ENCODE peak calls at places on chromosomes 3 and 15, in six cellular contexts. One of them, this sample, is unnamed. For H3K4me1, the result is how much of the 10 kb centered on the place peaks cover.

GRCh38 chr3:50268703-50269451 is at the start of gene SEMA3B:
- DNase-seq in hepatocyte: peak
- DNase-seq in endothelial cell of umbilical vein: no peak
- DNase-seq in A549: peak
- DNase-seq in neural progenitor cell: no peak
- DNase-seq in CD8-positive, alpha-beta T cell: no peak
- DNase-seq in this sample: peak

GRCh38 chr3:109923431-109923830 is 586.1 kb upstream of the DPPA4 start:
- DNase-seq in endothelial cell of umbilical vein: no peak
- DNase-seq in CD8-positive, alpha-beta T cell: no peak
- DNase-seq in neural progenitor cell: no peak
- DNase-seq in hepatocyte: no peak
- DNase-seq in A549: no peak
- DNase-seq in this sample: no peak

GRCh38 chr3:31575448-31575847 is 42.7 kb downstream of the STT3B start:
- DNase-seq in endothelial cell of umbilical vein: no peak
- DNase-seq in hepatocyte: no peak
- DNase-seq in CD8-positive, alpha-beta T cell: no peak
- DNase-seq in A549: no peak
- DNase-seq in neural progenitor cell: peak
- DNase-seq in this sample: no peak

GRCh38 chr3:179263134-179263533 is 12.2 kb upstream of the KCNMB3 start:
- DNase-seq in A549: no peak
- DNase-seq in endothelial cell of umbilical vein: no peak
- DNase-seq in hepatocyte: no peak
- DNase-seq in neural progenitor cell: no peak
- DNase-seq in CD8-positive, alpha-beta T cell: no peak
- DNase-seq in this sample: no peak

GRCh38 chr3:125150525-125151436 is 61.8 kb downstream of the SLC12A8 start:
- DNase-seq in hepatocyte: peak
- DNase-seq in neural progenitor cell: peak
- DNase-seq in A549: peak
- DNase-seq in CD8-positive, alpha-beta T cell: peak
- DNase-seq in endothelial cell of umbilical vein: peak
- DNase-seq in this sample: peak

GRCh38 chr15:65310431-65311137 is 6.1 kb downstream of the RNU5B-1 start:
- DNase-seq in neural progenitor cell: no peak
- DNase-seq in endothelial cell of umbilical vein: no peak
- DNase-seq in CD8-positive, alpha-beta T cell: no peak
- DNase-seq in hepatocyte: no peak
- DNase-seq in A549: no peak
- DNase-seq in this sample: no peak

GRCh38 chr3:172953576-172953975 is 187.5 kb downstream of the SPATA16 start:
- DNase-seq in neural progenitor cell: no peak
- DNase-seq in A549: no peak
- DNase-seq in endothelial cell of umbilical vein: no peak
- DNase-seq in hepatocyte: no peak
- DNase-seq in CD8-positive, alpha-beta T cell: no peak
- DNase-seq in this sample: no peak

GRCh38 chr3:134251731-134252391 is 1.2 kb upstream of the RYK start:
- DNase-seq in endothelial cell of umbilical vein: no peak
- DNase-seq in CD8-positive, alpha-beta T cell: no peak
- DNase-seq in A549: no peak
- DNase-seq in neural progenitor cell: peak
- DNase-seq in hepatocyte: peak
- DNase-seq in this sample: no peak

GRCh38 chr3:134446800-134447199 is 39.0 kb downstream of the ANAPC13 start:
- DNase-seq in neural progenitor cell: no peak
- DNase-seq in hepatocyte: no peak
- DNase-seq in CD8-positive, alpha-beta T cell: no peak
- DNase-seq in A549: no peak
- DNase-seq in endothelial cell of umbilical vein: peak
- DNase-seq in this sample: no peak

GRCh38 chr3:101940521-101940992 is 91.2 kb downstream of the NFKBIZ start:
- DNase-seq in CD8-positive, alpha-beta T cell: no peak
- DNase-seq in endothelial cell of umbilical vein: peak
- DNase-seq in hepatocyte: peak
- DNase-seq in A549: no peak
- DNase-seq in neural progenitor cell: peak
- DNase-seq in this sample: peak

GRCh38 chr15:96593735-96594134 is 263.2 kb downstream of the NR2F2 start:
- DNase-seq in CD8-positive, alpha-beta T cell: no peak
- DNase-seq in neural progenitor cell: peak
- DNase-seq in A549: no peak
- DNase-seq in hepatocyte: no peak
- DNase-seq in endothelial cell of umbilical vein: no peak
- DNase-seq in this sample: no peak

GRCh38 chr3:115710799-115711198 is 87.5 kb downstream of the GAP43 start:
- DNase-seq in hepatocyte: no peak
- DNase-seq in neural progenitor cell: no peak
- DNase-seq in endothelial cell of umbilical vein: no peak
- DNase-seq in A549: no peak
- DNase-seq in CD8-positive, alpha-beta T cell: no peak
- DNase-seq in this sample: no peak

GRCh38 chr15:31387483-31388118 is 61.0 kb downstream of the KLF13 start:
- DNase-seq in endothelial cell of umbilical vein: no peak
- DNase-seq in neural progenitor cell: no peak
- DNase-seq in CD8-positive, alpha-beta T cell: peak
- DNase-seq in A549: no peak
- DNase-seq in hepatocyte: no peak
- DNase-seq in this sample: no peak

GRCh38 chr3:24417730-24418129 is 76.9 kb downstream of the THRB start:
- DNase-seq in endothelial cell of umbilical vein: no peak
- DNase-seq in neural progenitor cell: no peak
- DNase-seq in CD8-positive, alpha-beta T cell: no peak
- DNase-seq in A549: no peak
- DNase-seq in hepatocyte: no peak
- DNase-seq in this sample: no peak

GRCh38 chr3:58899159-58899952 is 150.5 kb downstream of the CFAP20DC start:
- DNase-seq in CD8-positive, alpha-beta T cell: no peak
- DNase-seq in A549: no peak
- DNase-seq in hepatocyte: peak
- DNase-seq in neural progenitor cell: no peak
- DNase-seq in endothelial cell of umbilical vein: peak
- DNase-seq in this sample: peak

GRCh38 chr15:95281470-95281869 is 1049.0 kb upstream of the NR2F2 start:
- DNase-seq in neural progenitor cell: no peak
- DNase-seq in CD8-positive, alpha-beta T cell: no peak
- DNase-seq in A549: no peak
- DNase-seq in endothelial cell of umbilical vein: no peak
- DNase-seq in hepatocyte: no peak
- DNase-seq in this sample: no peak

GRCh38 chr3:67416703-67417102 is 237.7 kb downstream of the SUCLG2 start:
- DNase-seq in endothelial cell of umbilical vein: no peak
- DNase-seq in hepatocyte: no peak
- DNase-seq in A549: no peak
- DNase-seq in neural progenitor cell: no peak
- DNase-seq in CD8-positive, alpha-beta T cell: no peak
- DNase-seq in this sample: no peak

GRCh38 chr15:99275525-99276128 is 24.3 kb downstream of the LRRC28 start:
- DNase-seq in neural progenitor cell: no peak
- DNase-seq in A549: no peak
- DNase-seq in hepatocyte: no peak
- DNase-seq in endothelial cell of umbilical vein: no peak
- DNase-seq in CD8-positive, alpha-beta T cell: no peak
- DNase-seq in this sample: no peak

GRCh38 chr15:63212050-63212973 is 22.9 kb downstream of the RAB8B start:
- DNase-seq in A549: no peak
- DNase-seq in endothelial cell of umbilical vein: peak
- DNase-seq in CD8-positive, alpha-beta T cell: no peak
- DNase-seq in neural progenitor cell: no peak
- DNase-seq in hepatocyte: peak
- DNase-seq in this sample: no peak

GRCh38 chr3:17349093-17349492 is 393.3 kb downstream of the TBC1D5 start:
- DNase-seq in endothelial cell of umbilical vein: no peak
- DNase-seq in neural progenitor cell: no peak
- DNase-seq in CD8-positive, alpha-beta T cell: no peak
- DNase-seq in hepatocyte: no peak
- DNase-seq in A549: no peak
- DNase-seq in this sample: no peak

GRCh38 chr15:66066439-66066838 is 187.1 kb downstream of the MEGF11 start:
- DNase-seq in endothelial cell of umbilical vein: no peak
- DNase-seq in neural progenitor cell: no peak
- DNase-seq in A549: no peak
- DNase-seq in hepatocyte: no peak
- DNase-seq in CD8-positive, alpha-beta T cell: no peak
- DNase-seq in this sample: no peak

GRCh38 chr3:157110761-157111238 is 49.1 kb downstream of the CCNL1 start:
- DNase-seq in hepatocyte: no peak
- DNase-seq in CD8-positive, alpha-beta T cell: no peak
- DNase-seq in A549: no peak
- DNase-seq in endothelial cell of umbilical vein: no peak
- DNase-seq in neural progenitor cell: no peak
- DNase-seq in this sample: no peak

GRCh38 chr3:152556731-152557254 is 278.1 kb upstream of the P2RY1 start:
- DNase-seq in endothelial cell of umbilical vein: peak
- DNase-seq in neural progenitor cell: no peak
- DNase-seq in A549: no peak
- DNase-seq in CD8-positive, alpha-beta T cell: no peak
- DNase-seq in hepatocyte: peak
- DNase-seq in this sample: no peak

GRCh38 chr15:31552482-31553099 is 226.0 kb downstream of the KLF13 start:
- DNase-seq in neural progenitor cell: no peak
- DNase-seq in hepatocyte: no peak
- DNase-seq in CD8-positive, alpha-beta T cell: no peak
- DNase-seq in endothelial cell of umbilical vein: peak
- DNase-seq in A549: no peak
- DNase-seq in this sample: no peak

GRCh38 chr3:122415104-122415744 is 638 bp downstream of the WDR5B start:
- DNase-seq in hepatocyte: peak
- DNase-seq in CD8-positive, alpha-beta T cell: no peak
- DNase-seq in neural progenitor cell: peak
- DNase-seq in endothelial cell of umbilical vein: peak
- DNase-seq in A549: peak
- DNase-seq in this sample: peak

DNA sequence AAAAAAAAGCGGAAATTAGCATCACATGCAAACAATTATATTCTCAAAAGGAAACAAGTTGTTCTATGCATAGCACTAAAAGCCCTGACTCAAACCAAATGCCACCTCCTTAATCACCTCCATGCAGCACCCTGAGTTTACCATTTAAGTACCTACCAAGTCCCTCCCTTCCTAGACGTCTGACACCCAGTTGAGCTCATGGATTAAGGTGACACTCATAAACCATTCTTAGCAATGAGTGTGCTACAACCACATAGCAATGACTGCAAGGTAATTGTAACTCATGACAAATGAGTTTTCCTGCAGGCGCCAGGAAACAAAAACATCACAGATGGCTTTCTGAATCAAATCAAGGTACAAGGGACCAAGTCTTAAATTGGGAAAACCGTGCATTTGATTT is 32.0 kb downstream of the WWTR1 start:
- DNase-seq in endothelial cell of umbilical vein: peak
- DNase-seq in CD8-positive, alpha-beta T cell: no peak
- DNase-seq in A549: no peak
- DNase-seq in hepatocyte: no peak
- DNase-seq in neural progenitor cell: no peak
- DNase-seq in this sample: no peak
- H3K4me3 ChIP-seq in endothelial cell of umbilical vein: no peak
- H3K4me3 ChIP-seq in CD8-positive, alpha-beta T cell: no peak
- H3K4me3 ChIP-seq in A549: no peak
- H3K4me3 ChIP-seq in hepatocyte: no peak
- H3K4me3 ChIP-seq in neural progenitor cell: no peak
- H3K4me3 ChIP-seq in this sample: no peak

GRCh38 chr15:84657748-84658079 is 285 bp downstream of the NMB start:
- DNase-seq in A549: no peak
- DNase-seq in CD8-positive, alpha-beta T cell: no peak
- DNase-seq in hepatocyte: no peak
- DNase-seq in neural progenitor cell: no peak
- DNase-seq in endothelial cell of umbilical vein: no peak
- DNase-seq in this sample: no peak
- H3K4me1 ChIP-seq in A549: under half
- H3K4me1 ChIP-seq in CD8-positive, alpha-beta T cell: under half
- H3K4me1 ChIP-seq in hepatocyte: under half
- H3K4me1 ChIP-seq in neural progenitor cell: under half
- H3K4me1 ChIP-seq in endothelial cell of umbilical vein: under half
- H3K4me1 ChIP-seq in this sample: under half

DNA sequence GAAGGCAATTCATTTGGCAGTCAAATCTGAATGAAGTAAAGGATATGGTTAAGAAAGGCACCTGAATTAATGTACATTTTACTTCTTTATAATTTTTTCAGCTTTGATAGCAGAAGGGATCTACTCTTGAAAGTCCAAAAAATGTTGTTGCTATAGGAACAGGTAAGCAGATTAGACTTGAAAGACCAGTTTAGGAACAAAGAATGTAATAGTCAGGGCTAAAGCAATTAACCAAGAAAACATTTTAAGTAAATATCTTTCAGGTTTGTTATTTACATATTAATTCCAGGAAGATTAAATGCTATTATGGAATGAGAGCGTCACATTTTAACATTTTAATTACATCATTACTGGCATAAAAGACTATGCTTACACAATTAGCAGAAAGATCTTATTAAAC is 1.1 kb downstream of the ATP13A4 start:
- DNase-seq in neural progenitor cell: no peak
- DNase-seq in CD8-positive, alpha-beta T cell: no peak
- DNase-seq in hepatocyte: no peak
- DNase-seq in endothelial cell of umbilical vein: no peak
- DNase-seq in A549: no peak
- DNase-seq in this sample: no peak
- H3K27ac ChIP-seq in neural progenitor cell: no peak
- H3K27ac ChIP-seq in CD8-positive, alpha-beta T cell: no peak
- H3K27ac ChIP-seq in hepatocyte: peak
- H3K27ac ChIP-seq in endothelial cell of umbilical vein: no peak
- H3K27ac ChIP-seq in A549: no peak
- H3K27ac ChIP-seq in this sample: no peak

GRCh38 chr3:123798540-123798939 is 85.6 kb downstream of the MYLK start:
- DNase-seq in A549: no peak
- DNase-seq in neural progenitor cell: no peak
- DNase-seq in CD8-positive, alpha-beta T cell: no peak
- DNase-seq in hepatocyte: no peak
- DNase-seq in endothelial cell of umbilical vein: no peak
- DNase-seq in this sample: no peak

GRCh38 chr3:123802007-123802630 is 82.0 kb downstream of the MYLK start:
- DNase-seq in CD8-positive, alpha-beta T cell: no peak
- DNase-seq in endothelial cell of umbilical vein: no peak
- DNase-seq in A549: no peak
- DNase-seq in hepatocyte: no peak
- DNase-seq in neural progenitor cell: no peak
- DNase-seq in this sample: no peak

GRCh38 chr3:123801474-123801873 is 82.7 kb downstream of the MYLK start:
- DNase-seq in endothelial cell of umbilical vein: no peak
- DNase-seq in hepatocyte: no peak
- DNase-seq in CD8-positive, alpha-beta T cell: no peak
- DNase-seq in A549: no peak
- DNase-seq in neural progenitor cell: no peak
- DNase-seq in this sample: no peak

GRCh38 chr3:123799544-123800351 is 84.4 kb downstream of the MYLK start:
- DNase-seq in endothelial cell of umbilical vein: no peak
- DNase-seq in A549: peak
- DNase-seq in CD8-positive, alpha-beta T cell: no peak
- DNase-seq in neural progenitor cell: peak
- DNase-seq in hepatocyte: peak
- DNase-seq in this sample: no peak

DNA sequence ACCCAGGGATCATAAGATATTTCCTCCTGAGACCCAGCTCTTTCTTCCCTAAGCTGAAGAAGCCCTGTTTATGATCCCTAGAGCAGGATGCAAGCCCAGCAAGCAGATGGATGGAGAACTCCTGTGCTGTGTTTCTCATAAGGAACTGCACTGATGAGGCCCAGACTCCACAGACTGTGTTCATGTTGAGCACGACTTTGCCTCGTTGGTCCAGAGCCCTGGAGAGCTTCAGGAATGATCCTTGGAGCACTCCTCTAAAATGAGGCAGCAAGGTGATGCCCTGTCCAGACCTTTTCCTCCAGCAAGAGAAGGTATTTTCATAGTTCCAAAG is 83.8 kb downstream of the MYLK start:
- DNase-seq in hepatocyte: no peak
- DNase-seq in A549: no peak
- DNase-seq in neural progenitor cell: peak
- DNase-seq in CD8-positive, alpha-beta T cell: no peak
- DNase-seq in endothelial cell of umbilical vein: no peak
- DNase-seq in this sample: no peak
- H3K4me3 ChIP-seq in hepatocyte: no peak
- H3K4me3 ChIP-seq in A549: no peak
- H3K4me3 ChIP-seq in neural progenitor cell: peak
- H3K4me3 ChIP-seq in CD8-positive, alpha-beta T cell: no peak
- H3K4me3 ChIP-seq in endothelial cell of umbilical vein: no peak
- H3K4me3 ChIP-seq in this sample: no peak